ENCODE peak calls at places on chromosomes 13 and 19, in four cellular contexts. One of them, this sample, is unnamed.

GRCh38 chr13:28116736-28117135 is 16.4 kb upstream of the FLT3 start:
- ATAC-seq in A549: no peak
- ATAC-seq in upper lobe of left lung: no peak
- ATAC-seq in HepG2: no peak
- ATAC-seq in this sample: no peak

GRCh38 chr13:50809133-50810090 is 34.1 kb downstream of the DLEU7 start:
- ATAC-seq in A549: no peak
- ATAC-seq in upper lobe of left lung: no peak
- ATAC-seq in HepG2: no peak
- ATAC-seq in this sample: no peak

GRCh38 chr13:23570931-23571330 is 719 bp downstream of the TNFRSF19 start:
- ATAC-seq in A549: no peak
- ATAC-seq in upper lobe of left lung: no peak
- ATAC-seq in HepG2: peak; percentile 64
- ATAC-seq in this sample: no peak

GRCh38 chr13:49308104-49308875 is 60.6 kb downstream of the CDADC1 start:
- ATAC-seq in A549: no peak
- ATAC-seq in upper lobe of left lung: peak; percentile 75
- ATAC-seq in HepG2: peak; percentile 46
- ATAC-seq in this sample: peak; percentile 92

GRCh38 chr13:68481130-68481529 is 1251.0 kb upstream of the PCDH9 start:
- ATAC-seq in A549: no peak
- ATAC-seq in upper lobe of left lung: no peak
- ATAC-seq in HepG2: peak; percentile 71
- ATAC-seq in this sample: no peak

GRCh38 chr13:43374621-43375020 is 351.2 kb downstream of the DNAJC15 start:
- ATAC-seq in A549: no peak
- ATAC-seq in upper lobe of left lung: no peak
- ATAC-seq in HepG2: no peak
- ATAC-seq in this sample: no peak

GRCh38 chr19:4679416-4679815 is 9.3 kb upstream of the MYDGF start:
- ATAC-seq in A549: no peak
- ATAC-seq in upper lobe of left lung: no peak
- ATAC-seq in HepG2: no peak
- ATAC-seq in this sample: no peak

GRCh38 chr13:103275708-103276107 is 209.5 kb upstream of the SLC10A2 start:
- ATAC-seq in A549: no peak
- ATAC-seq in upper lobe of left lung: no peak
- ATAC-seq in HepG2: no peak
- ATAC-seq in this sample: no peak

GRCh38 chr13:34671136-34671535 is 270.9 kb upstream of the NBEA start:
- ATAC-seq in A549: no peak
- ATAC-seq in upper lobe of left lung: no peak
- ATAC-seq in HepG2: no peak
- ATAC-seq in this sample: peak; percentile 50

GRCh38 chr19:35495107-35496064 is 5.1 kb upstream of the KRTDAP start:
- ATAC-seq in A549: peak; percentile 90
- ATAC-seq in upper lobe of left lung: peak; percentile 90
- ATAC-seq in HepG2: peak; percentile 93
- ATAC-seq in this sample: peak; percentile 84

GRCh38 chr13:114227528-114227927 is 7.2 kb upstream of the CDC16 start:
- ATAC-seq in A549: no peak
- ATAC-seq in upper lobe of left lung: peak; percentile 45
- ATAC-seq in HepG2: no peak
- ATAC-seq in this sample: no peak

GRCh38 chr19:20151617-20152145 is 15.3 kb upstream of the ZNF486 start:
- ATAC-seq in A549: no peak
- ATAC-seq in upper lobe of left lung: no peak
- ATAC-seq in HepG2: peak; percentile 60
- ATAC-seq in this sample: no peak

GRCh38 chr13:23348270-23349126 is 85.0 kb downstream of the SACS start:
- ATAC-seq in A549: no peak
- ATAC-seq in upper lobe of left lung: no peak
- ATAC-seq in HepG2: no peak
- ATAC-seq in this sample: peak; percentile 68

GRCh38 chr19:37691881-37692504 is 27.6 kb downstream of the ZNF607 start:
- ATAC-seq in A549: no peak
- ATAC-seq in upper lobe of left lung: peak; percentile 90
- ATAC-seq in HepG2: peak; percentile 97
- ATAC-seq in this sample: peak; percentile 90

GRCh38 chr13:36297259-36297599 is 385 bp downstream of the CCDC169 start:
- ATAC-seq in A549: peak; percentile 80
- ATAC-seq in upper lobe of left lung: no peak
- ATAC-seq in HepG2: no peak
- ATAC-seq in this sample: peak; percentile 44

GRCh38 chr13:38814331-38814730 is 127.5 kb downstream of the FREM2 start:
- ATAC-seq in A549: no peak
- ATAC-seq in upper lobe of left lung: peak; percentile 72
- ATAC-seq in HepG2: no peak
- ATAC-seq in this sample: no peak

GRCh38 chr19:33052352-33052972 is 12.2 kb downstream of the RHPN2 start:
- ATAC-seq in A549: peak; percentile 45
- ATAC-seq in upper lobe of left lung: no peak
- ATAC-seq in HepG2: peak; percentile 51
- ATAC-seq in this sample: peak; percentile 39

GRCh38 chr19:19526581-19527370 is 1.9 kb upstream of the YJEFN3 start:
- ATAC-seq in A549: no peak
- ATAC-seq in upper lobe of left lung: no peak
- ATAC-seq in HepG2: no peak
- ATAC-seq in this sample: no peak

GRCh38 chr19:5987077-5987818 is 9.3 kb upstream of the RANBP3 start:
- ATAC-seq in A549: peak; percentile 8
- ATAC-seq in upper lobe of left lung: peak; percentile 78
- ATAC-seq in HepG2: peak; percentile 54
- ATAC-seq in this sample: peak; percentile 44

GRCh38 chr13:35874704-35875103 is 256.5 kb downstream of the DCLK1 start:
- ATAC-seq in A549: no peak
- ATAC-seq in upper lobe of left lung: no peak
- ATAC-seq in HepG2: no peak
- ATAC-seq in this sample: peak; percentile 76

GRCh38 chr13:73341748-73342147 is 282.9 kb downstream of the KLF5 start:
- ATAC-seq in A549: no peak
- ATAC-seq in upper lobe of left lung: no peak
- ATAC-seq in HepG2: no peak
- ATAC-seq in this sample: no peak

GRCh38 chr19:2173841-2174577 is 10.3 kb downstream of the DOT1L start:
- ATAC-seq in A549: no peak
- ATAC-seq in upper lobe of left lung: no peak
- ATAC-seq in HepG2: peak; percentile 26
- ATAC-seq in this sample: no peak

GRCh38 chr19:2173388-2173787 is 9.7 kb downstream of the DOT1L start:
- ATAC-seq in A549: no peak
- ATAC-seq in upper lobe of left lung: no peak
- ATAC-seq in HepG2: no peak
- ATAC-seq in this sample: no peak

GRCh38 chr19:2170987-2171348 is 7.2 kb downstream of the DOT1L start:
- ATAC-seq in A549: no peak
- ATAC-seq in upper lobe of left lung: no peak
- ATAC-seq in HepG2: no peak
- ATAC-seq in this sample: no peak

GRCh38 chr19:2170219-2170618 is 6.5 kb downstream of the DOT1L start:
- ATAC-seq in A549: no peak
- ATAC-seq in upper lobe of left lung: no peak
- ATAC-seq in HepG2: no peak
- ATAC-seq in this sample: no peak

DNA sequence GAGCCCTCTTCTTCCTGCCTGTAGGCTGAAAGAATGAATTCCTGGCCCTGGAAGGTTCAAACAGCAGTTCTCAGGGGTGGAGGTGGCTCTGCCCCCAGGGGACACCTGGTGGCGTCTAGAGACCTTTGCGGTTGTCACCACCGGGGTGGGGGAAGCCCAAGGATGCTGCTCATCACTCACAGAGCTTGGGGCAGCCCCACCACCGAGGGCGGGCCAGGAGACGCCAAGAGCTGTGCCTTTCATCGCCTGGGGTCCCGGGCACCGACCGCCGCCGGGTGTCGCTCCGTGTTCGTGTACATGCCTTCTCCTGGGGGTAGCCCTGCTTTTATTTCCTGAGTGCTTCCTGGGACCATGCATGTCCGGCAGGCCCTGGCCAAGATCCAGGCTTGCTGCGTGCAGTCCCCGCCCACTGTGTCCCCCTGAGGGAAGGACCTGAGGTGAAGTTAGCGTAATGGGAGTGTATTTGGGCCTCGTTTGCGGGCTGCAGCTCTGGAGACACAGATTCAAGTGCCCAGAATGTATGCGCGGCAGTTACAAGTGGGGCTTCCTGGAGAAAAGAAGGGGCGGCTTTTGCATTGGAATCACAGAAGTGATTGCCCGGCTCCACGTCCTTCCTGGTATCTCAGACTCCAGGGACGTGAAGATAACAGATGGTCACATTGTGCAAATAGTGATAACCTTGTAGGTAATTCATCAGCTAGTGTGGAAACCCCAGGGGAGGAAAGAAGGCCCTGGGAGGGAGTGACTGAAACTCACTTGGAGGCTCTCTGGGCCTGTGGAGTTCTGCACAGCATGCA is 7.8 kb downstream of the DOT1L start:
- ATAC-seq in A549: no peak
- ATAC-seq in upper lobe of left lung: no peak
- ATAC-seq in HepG2: peak; percentile 32
- ATAC-seq in this sample: no peak
- TF ChIP-seq CTCF in A549: no peak
- TF ChIP-seq CTCF in upper lobe of left lung: no peak
- TF ChIP-seq CTCF in HepG2: peak; percentile 90
- TF ChIP-seq CTCF in this sample: no peak

DNA sequence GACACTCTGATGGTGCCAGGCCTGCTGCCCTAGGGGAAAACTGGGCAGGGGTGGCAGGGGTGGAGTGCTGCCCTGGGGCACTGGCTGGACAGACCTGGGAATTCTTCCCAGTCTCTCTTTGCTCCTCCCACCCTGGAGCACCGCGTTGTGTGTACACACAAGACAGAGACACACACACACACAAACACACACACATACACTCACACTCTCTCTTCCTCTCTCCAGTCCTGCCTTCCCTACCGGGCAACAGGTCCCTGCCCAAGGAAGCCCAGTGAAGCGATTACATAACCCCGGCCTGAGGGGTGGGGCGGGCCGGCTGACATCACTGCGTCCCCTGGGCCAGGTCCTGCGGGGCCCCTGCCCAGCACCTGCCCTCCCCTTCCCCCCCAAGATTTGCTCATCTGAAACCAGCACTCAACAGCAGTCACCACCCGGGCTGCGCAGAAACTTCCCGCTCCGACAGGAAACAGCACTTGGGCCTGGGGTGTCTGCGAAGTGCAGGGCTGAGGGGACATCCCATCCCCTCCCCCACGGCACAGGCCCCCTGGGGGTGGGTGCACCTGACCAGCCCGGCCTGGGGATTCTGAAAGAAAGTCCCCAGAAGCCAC is 1.2 kb downstream of the MKNK2 start:
- ATAC-seq in A549: peak; percentile 7
- ATAC-seq in upper lobe of left lung: peak; percentile 90
- ATAC-seq in HepG2: peak; percentile 28
- ATAC-seq in this sample: peak; percentile 67
- TF ChIP-seq EP300 in A549: no peak
- TF ChIP-seq EP300 in upper lobe of left lung: no peak
- TF ChIP-seq EP300 in HepG2: no peak
- TF ChIP-seq EP300 in this sample: no peak

GRCh38 chr13:109998808-109999528 is 212.6 kb upstream of the IRS2 start:
- ATAC-seq in A549: peak; percentile 96
- ATAC-seq in upper lobe of left lung: no peak
- ATAC-seq in HepG2: no peak
- ATAC-seq in this sample: no peak
- TF ChIP-seq CTCF in A549: no peak
- TF ChIP-seq CTCF in upper lobe of left lung: no peak
- TF ChIP-seq CTCF in HepG2: no peak
- TF ChIP-seq CTCF in this sample: no peak

GRCh38 chr19:14427461-14427860 is 5.6 kb upstream of the PKN1 start:
- ATAC-seq in A549: no peak
- ATAC-seq in upper lobe of left lung: no peak
- ATAC-seq in HepG2: no peak
- ATAC-seq in this sample: no peak

GRCh38 chr19:14428882-14429416 is 4.2 kb upstream of the PKN1 start:
- ATAC-seq in A549: no peak
- ATAC-seq in upper lobe of left lung: no peak
- ATAC-seq in HepG2: no peak
- ATAC-seq in this sample: no peak

GRCh38 chr19:14430712-14431111 is 2.4 kb upstream of the PKN1 start:
- ATAC-seq in A549: no peak
- ATAC-seq in upper lobe of left lung: no peak
- ATAC-seq in HepG2: no peak
- ATAC-seq in this sample: no peak

DNA sequence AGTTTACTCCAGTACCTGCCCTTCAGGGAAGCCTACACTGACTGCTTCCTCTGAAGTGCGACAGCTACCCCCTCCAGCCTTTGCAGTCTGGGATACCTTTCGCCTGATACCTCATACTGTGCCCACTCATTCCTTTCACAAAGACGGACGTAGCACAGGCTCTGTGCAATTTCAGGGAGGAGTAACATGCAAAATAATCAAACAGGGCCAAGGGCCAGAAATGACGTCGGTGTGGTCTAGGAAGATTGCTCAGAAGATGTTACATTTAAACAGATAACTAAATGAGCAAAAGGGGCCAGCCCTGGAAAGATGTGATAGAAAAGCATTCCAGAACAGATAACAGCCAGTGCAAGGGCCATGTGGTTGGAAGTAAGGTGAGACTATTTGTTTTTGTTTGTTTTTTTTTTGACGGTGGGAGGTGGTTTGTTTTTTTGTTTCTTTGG is 6.6 kb upstream of the DDX39A start:
- ATAC-seq in A549: no peak
- ATAC-seq in upper lobe of left lung: no peak
- ATAC-seq in HepG2: peak; percentile 60
- ATAC-seq in this sample: no peak
- TF ChIP-seq EP300 in A549: no peak
- TF ChIP-seq EP300 in upper lobe of left lung: no peak
- TF ChIP-seq EP300 in HepG2: no peak
- TF ChIP-seq EP300 in this sample: no peak

DNA sequence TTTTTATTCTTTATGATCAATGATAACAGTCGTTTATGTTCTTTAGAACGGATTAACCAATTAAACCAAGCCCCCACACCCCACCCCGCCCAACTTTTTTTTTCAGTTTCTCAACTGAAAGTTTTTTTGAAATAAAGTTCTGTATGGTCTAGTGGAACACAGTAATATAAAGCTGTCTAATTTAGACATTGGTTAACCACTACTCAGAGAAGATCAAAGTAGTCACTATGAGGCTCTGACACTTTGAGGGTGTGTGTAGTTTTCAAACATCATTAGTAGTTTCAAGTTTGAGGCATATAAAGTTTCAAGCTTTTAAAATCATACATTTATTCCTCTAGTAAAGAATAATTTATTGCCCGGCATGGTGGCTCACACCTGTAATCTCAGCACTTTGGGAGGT is 413.2 kb downstream of the EFNB2 start:
- ATAC-seq in A549: no peak
- ATAC-seq in upper lobe of left lung: no peak
- ATAC-seq in HepG2: no peak
- ATAC-seq in this sample: no peak
- TF ChIP-seq CTCF in A549: no peak
- TF ChIP-seq CTCF in upper lobe of left lung: no peak
- TF ChIP-seq CTCF in HepG2: no peak
- TF ChIP-seq CTCF in this sample: no peak

This sample was measured in gastroesophageal sphincter.